ENCODE peak calls at places on chromosome 7, in eight cellular contexts. A, P, J, G, Z, N, H and Q are unnamed samples.

GRCh38 chr7:80908360-80908797 is 10.5 kb downstream of the SEMA3C start:
- DNase-seq in A (no peak), P (no peak), J (no peak), G (no peak), Z (no peak), N (no peak), H (no peak), Q (no peak)

GRCh38 chr7:17516768-17517167 is 218.3 kb downstream of the AHR start:
- DNase-seq in A (no peak), P (peak; percentile 89), J (no peak), G (no peak), Z (peak; percentile 75), N (no peak), H (no peak), Q (no peak)

GRCh38 chr7:6532516-6532915 is 18.7 kb downstream of the GRID2IP start:
- DNase-seq in A (no peak), P (no peak), J (no peak), G (no peak), Z (no peak), N (no peak), H (no peak), Q (no peak)

GRCh38 chr7:112510032-112510742 is 29.4 kb downstream of the LSMEM1 start:
- DNase-seq in A (no peak), P (no peak), J (no peak), G (no peak), Z (peak; percentile 80), N (no peak), H (no peak), Q (no peak)

GRCh38 chr7:138493535-138493934 is 33.5 kb downstream of the TRIM24 start:
- DNase-seq in A (no peak), P (no peak), J (no peak), G (no peak), Z (no peak), N (no peak), H (no peak), Q (no peak)

GRCh38 chr7:1458676-1459511 is at the start of gene MICALL2:
- DNase-seq in A (peak; percentile 67), P (peak; percentile 62), J (no peak), G (no peak), Z (peak; percentile 85), N (peak; percentile 39), H (no peak), Q (peak; percentile 95)

GRCh38 chr7:105643857-105644256 is 62.6 kb upstream of the EFCAB10 start:
- DNase-seq in A (no peak), P (no peak), J (no peak), G (no peak), Z (no peak), N (no peak), H (no peak), Q (no peak)

GRCh38 chr7:123724725-123725381 is 23.9 kb downstream of the WASL start:
- DNase-seq in A (no peak), P (no peak), J (no peak), G (no peak), Z (no peak), N (no peak), H (no peak), Q (no peak)

GRCh38 chr7:140519007-140519399 is 39.7 kb upstream of the MKRN1 start:
- DNase-seq in A (no peak), P (no peak), J (no peak), G (no peak), Z (no peak), N (no peak), H (no peak), Q (no peak)

GRCh38 chr7:47351233-47352154 is 230.4 kb downstream of the TNS3 start:
- DNase-seq in A (no peak), P (no peak), J (no peak), G (no peak), Z (no peak), N (no peak), H (no peak), Q (no peak)

GRCh38 chr7:28125381-28126046 is 55.1 kb downstream of the JAZF1 start:
- DNase-seq in A (no peak), P (no peak), J (no peak), G (no peak), Z (no peak), N (no peak), H (no peak), Q (no peak)

GRCh38 chr7:63047546-63047945 is 951.1 kb upstream of the ZNF722 start:
- DNase-seq in A (no peak), P (no peak), J (no peak), G (no peak), Z (no peak), N (no peak), H (peak; percentile 85), Q (no peak)

GRCh38 chr7:95636140-95636539 is 39.8 kb upstream of the PDK4 start:
- DNase-seq in A (no peak), P (no peak), J (no peak), G (no peak), Z (no peak), N (peak; percentile 9), H (no peak), Q (no peak)

GRCh38 chr7:80722596-80723141 is 84.2 kb downstream of the CD36 start:
- DNase-seq in A (peak; percentile 98), P (peak; percentile 97), J (no peak), G (no peak), Z (peak; percentile 100), N (peak; percentile 98), H (no peak), Q (peak; percentile 60)

GRCh38 chr7:36653671-36654355 is 70.5 kb downstream of the AOAH start:
- DNase-seq in A (no peak), P (no peak), J (no peak), G (no peak), Z (no peak), N (no peak), H (no peak), Q (no peak)

GRCh38 chr7:73307436-73307835 is 1.2 kb downstream of the NSUN5 start:
- DNase-seq in A (no peak), P (no peak), J (no peak), G (no peak), Z (no peak), N (no peak), H (no peak), Q (no peak)

GRCh38 chr7:36208997-36209813 is 56.2 kb downstream of the EEPD1 start:
- DNase-seq in A (peak; percentile 22), P (no peak), J (no peak), G (no peak), Z (peak; percentile 62), N (no peak), H (no peak), Q (no peak)

GRCh38 chr7:86645174-86645566 is 1.5 kb downstream of the GRM3 start:
- DNase-seq in A (no peak), P (no peak), J (no peak), G (no peak), Z (no peak), N (no peak), H (no peak), Q (no peak)

GRCh38 chr7:136133491-136133990 is 156.4 kb upstream of the MTPN start:
- DNase-seq in A (no peak), P (no peak), J (no peak), G (no peak), Z (peak; percentile 8), N (no peak), H (no peak), Q (no peak)

GRCh38 chr7:5827755-5828154 is 46.3 kb upstream of the RNF216 start:
- DNase-seq in A (peak; percentile 50), P (no peak), J (peak; percentile 27), G (no peak), Z (no peak), N (no peak), H (no peak), Q (peak; percentile 72)

DNA sequence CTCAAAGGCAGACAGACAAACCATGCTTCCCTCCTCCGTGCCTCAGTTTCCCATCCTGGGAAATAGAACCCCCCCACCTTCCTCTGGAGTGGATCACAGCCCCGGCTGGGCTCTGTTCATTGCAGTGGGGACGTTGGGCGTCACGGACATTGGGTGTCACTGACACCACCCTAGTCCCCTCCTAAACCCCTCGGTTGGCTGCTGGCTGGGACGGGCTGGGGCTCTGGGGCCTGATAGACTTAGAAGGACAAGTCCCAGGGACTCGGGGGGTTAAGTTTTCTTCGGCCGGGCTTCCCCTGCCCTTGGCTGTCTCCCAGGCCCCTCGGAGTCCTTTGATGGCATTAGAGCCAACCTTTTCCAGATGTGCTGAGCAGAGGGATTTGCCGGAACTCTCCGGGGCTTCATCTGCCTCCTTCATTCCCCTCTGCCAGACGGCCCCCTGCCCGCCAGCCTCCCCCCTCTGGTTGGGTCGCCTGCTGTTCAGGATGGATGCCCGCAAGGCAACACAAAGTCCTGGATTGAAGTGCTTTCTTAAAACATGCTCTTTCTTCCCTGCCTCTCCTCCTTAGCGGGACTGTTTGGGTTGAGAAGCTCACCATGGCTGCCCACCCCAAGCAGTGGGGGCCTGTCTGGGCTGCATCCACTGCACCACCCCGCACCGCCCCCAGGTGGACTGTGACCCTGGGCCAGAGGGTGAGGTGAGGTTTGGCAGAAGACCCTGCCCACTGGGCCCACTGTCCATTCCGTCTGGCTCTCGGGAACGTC is 73.0 kb downstream of the COL26A1 start:
- DNase-seq in A (no peak), P (no peak), J (no peak), G (no peak), Z (no peak), N (no peak), H (no peak), Q (no peak)
- TF ChIP-seq CTCF in A (no peak), P (no peak), J (no peak), G (no peak), Z (no peak), N (no peak), H (peak; percentile 17), Q (no peak)

DNA sequence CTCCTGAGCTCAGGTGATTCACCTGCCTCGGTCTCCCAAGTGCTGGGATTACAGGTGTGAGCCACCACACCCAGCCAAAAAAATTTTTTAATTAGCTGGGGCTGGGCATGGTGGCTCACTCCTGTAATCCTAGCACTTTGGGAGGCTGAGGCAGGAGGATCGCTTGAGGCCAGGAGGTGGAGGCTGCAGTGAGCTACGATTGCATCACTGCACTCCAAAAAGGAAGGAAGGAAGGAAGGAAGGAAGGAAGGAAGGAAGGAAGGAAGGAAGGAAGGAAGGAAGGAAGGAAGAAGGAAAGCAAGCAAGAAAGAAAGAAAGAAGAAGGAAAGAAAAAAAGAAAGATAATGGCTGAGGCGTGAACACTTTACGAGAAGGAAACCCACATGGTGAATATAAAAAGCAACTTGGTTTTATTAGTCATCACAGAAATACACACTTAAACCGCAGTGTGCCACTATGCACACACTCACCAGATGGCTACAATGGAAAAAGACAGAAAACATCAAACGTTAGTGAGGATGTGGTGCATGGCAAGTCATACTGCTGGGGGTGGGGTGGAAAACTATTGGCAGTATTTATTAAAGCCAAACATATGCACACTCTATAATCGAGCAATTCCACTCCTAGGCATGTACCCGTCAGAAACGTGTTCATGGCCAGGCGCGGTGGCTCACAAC is 4.4 kb upstream of the CCL26 start:
- DNase-seq in A (peak; percentile 59), P (peak; percentile 94), J (peak; percentile 1), G (no peak), Z (peak; percentile 89), N (peak; percentile 18), H (no peak), Q (peak; percentile 1)
- TF ChIP-seq CTCF in A (no peak), P (no peak), J (no peak), G (no peak), Z (peak; percentile 29), N (no peak), H (peak; percentile 33), Q (no peak)

GRCh38 chr7:107661865-107662379 is 1.3 kb downstream of the SLC26A4 start:
- DNase-seq in A (no peak), P (no peak), J (no peak), G (no peak), Z (no peak), N (no peak), H (no peak), Q (no peak)
- TF ChIP-seq CTCF in A (no peak), P (no peak), J (no peak), G (peak; percentile 33), Z (no peak), N (no peak), H (peak; percentile 41), Q (no peak)

GRCh38 chr7:41315764-41316163 is 387.1 kb downstream of the INHBA start:
- DNase-seq in A (no peak), P (no peak), J (no peak), G (no peak), Z (no peak), N (no peak), H (no peak), Q (peak; percentile 34)
- TF ChIP-seq CTCF in A (no peak), P (peak; percentile 56), J (no peak), G (no peak), Z (no peak), N (peak; percentile 35), H (peak; percentile 51), Q (peak; percentile 44)